ENCODE peak calls at places on chromosomes 4 and X, in four cellular contexts. K is aorta, G is breast epithelium, E is skeletal muscle cell. P is an unnamed sample.
A peak's percentile ranks its signal among the peaks of the same experiment; 100 is the strongest.

GRCh38 chrX:19958530-19959486 is 32.1 kb downstream of the BCLAF3 start:
- DNase-seq in G (no peak), K (no peak), E (no peak), P (no peak)

GRCh38 chr4:156294577-156294976 is 340.9 kb upstream of the CTSO start:
- DNase-seq in K (no peak), E (peak; percentile 73), G (no peak), P (no peak)

GRCh38 chr4:181566490-181566889 is 676.7 kb upstream of the TENM3 start:
- DNase-seq in K (no peak), E (peak; percentile 42), G (no peak), P (no peak)

GRCh38 chrX:44314259-44314734 is 29.2 kb downstream of the EFHC2 start:
- DNase-seq in E (peak; percentile 43), K (no peak), G (no peak), P (no peak)

GRCh38 chr4:123455360-123455759 is 58.8 kb downstream of the SPRY1 start:
- DNase-seq in E (no peak), K (no peak), G (no peak), P (no peak)

GRCh38 chr4:77154074-77154473 is 2.9 kb upstream of the CCNG2 start:
- DNase-seq in G (no peak), K (no peak), E (no peak), P (no peak)

GRCh38 chrX:21723814-21724213 is 34.1 kb downstream of the SMPX start:
- DNase-seq in K (no peak), G (no peak), E (no peak), P (no peak)

GRCh38 chr4:102824398-102824797 is 3.0 kb downstream of the UBE2D3 start:
- DNase-seq in K (no peak), G (no peak), E (no peak), P (no peak)

GRCh38 chrX:44043496-44043895 is 70.3 kb upstream of the NDP start:
- DNase-seq in E (no peak), K (no peak), G (no peak), P (no peak)

P was measured in suprapubic skin.